ENCODE peak calls at places on chromosomes 12 and 14, in five cellular contexts. R is suprapubic skin, C is K562, G is A549, Y is tibial nerve. Z is an unnamed sample.

GRCh38 chr12:57276935-57277563 is 26.1 kb upstream of the STAC3 start:
- DNase-seq in R (no peak), C (peak), G (peak), Y (no peak), Z (peak)

GRCh38 chr14:62373889-62374394 is 611.7 kb downstream of the SNAPC1 start:
- DNase-seq in R (no peak), C (no peak), G (no peak), Y (no peak), Z (no peak)

GRCh38 chr12:82174936-82175335 is 183.3 kb downstream of the CCDC59 start:
- DNase-seq in R (no peak), C (no peak), G (no peak), Y (no peak), Z (no peak)

GRCh38 chr14:65103150-65103760 is 938 bp upstream of the MAX start:
- DNase-seq in R (no peak), C (no peak), G (peak), Y (no peak), Z (no peak)

GRCh38 chr12:115402443-115403170 is 718.6 kb upstream of the TBX3 start:
- DNase-seq in R (no peak), C (no peak), G (no peak), Y (no peak), Z (no peak)

GRCh38 chr14:35285991-35286564 is 6.1 kb upstream of the PSMA6 start:
- DNase-seq in R (no peak), C (no peak), G (no peak), Y (no peak), Z (no peak)

GRCh38 chr12:62194031-62194430 is 66.2 kb upstream of the USP15 start:
- DNase-seq in R (no peak), C (no peak), G (no peak), Y (no peak), Z (no peak)

GRCh38 chr14:65184032-65184764 is 81.9 kb upstream of the MAX start:
- DNase-seq in R (no peak), C (no peak), G (no peak), Y (no peak), Z (no peak)

GRCh38 chr12:103924761-103925641 is 5.2 kb upstream of the HSP90B1 start:
- DNase-seq in R (no peak), C (no peak), G (no peak), Y (no peak), Z (no peak)

GRCh38 chr14:91253795-91254323 is 9.4 kb upstream of the GPR68 start:
- DNase-seq in R (no peak), C (no peak), G (no peak), Y (no peak), Z (no peak)

GRCh38 chr12:27236498-27236897 is 7.6 kb upstream of the STK38L start:
- DNase-seq in R (no peak), C (no peak), G (no peak), Y (no peak), Z (no peak)

GRCh38 chr14:43116341-43116740 is 1390.7 kb downstream of the FSCB start:
- DNase-seq in R (no peak), C (no peak), G (no peak), Y (no peak), Z (no peak)

GRCh38 chr12:86186449-86186848 is 69.7 kb downstream of the MGAT4C start:
- DNase-seq in R (no peak), C (no peak), G (no peak), Y (no peak), Z (no peak)

GRCh38 chr12:99985129-99985570 is 414 bp upstream of the ANKS1B start:
- DNase-seq in R (no peak), C (no peak), G (no peak), Y (no peak), Z (no peak)

GRCh38 chr12:105214670-105215375 is 21.2 kb downstream of the APPL2 start:
- DNase-seq in R (no peak), C (no peak), G (no peak), Y (no peak), Z (peak)

GRCh38 chr14:86714153-86714552 is 1184.2 kb downstream of the FLRT2 start:
- DNase-seq in R (no peak), C (no peak), G (no peak), Y (no peak), Z (no peak)

GRCh38 chr14:22415633-22415959 is 173.4 kb downstream of the DAD1 start:
- DNase-seq in R (no peak), C (no peak), G (no peak), Y (no peak), Z (no peak)

GRCh38 chr12:10143205-10143604 is 13.2 kb upstream of the CLEC7A start:
- DNase-seq in R (no peak), C (no peak), G (no peak), Y (no peak), Z (no peak)

GRCh38 chr12:19031032-19031431 is 98.5 kb upstream of the PLEKHA5 start:
- DNase-seq in R (no peak), C (no peak), G (peak), Y (no peak), Z (no peak)

GRCh38 chr12:109949089-109949488 is 47.1 kb downstream of the GIT2 start:
- DNase-seq in R (no peak), C (no peak), G (no peak), Y (no peak), Z (no peak)

GRCh38 chr14:61753631-61754030 is 8.6 kb upstream of the SNAPC1 start:
- DNase-seq in R (no peak), C (no peak), G (no peak), Y (no peak), Z (no peak)

GRCh38 chr14:106850913-106851825 is 1324.8 kb downstream of the TMEM121 start:
- DNase-seq in R (no peak), C (no peak), G (no peak), Y (no peak), Z (no peak)

GRCh38 chr14:87411370-87411769 is 581.6 kb downstream of the GALC start:
- DNase-seq in R (no peak), C (no peak), G (no peak), Y (no peak), Z (no peak)

GRCh38 chr12:24909667-24910066 is 39.2 kb downstream of the BCAT1 start:
- DNase-seq in R (no peak), C (no peak), G (no peak), Y (peak), Z (no peak)

GRCh38 chr14:38000340-38000739 is 207.4 kb upstream of the SSTR1 start:
- DNase-seq in R (no peak), C (no peak), G (no peak), Y (no peak), Z (no peak)

GRCh38 chr12:4278582-4278939 is 5.0 kb downstream of the CCND2 start:
- DNase-seq in R (no peak), C (no peak), G (no peak), Y (peak), Z (no peak)

GRCh38 chr12:66733839-66734238 is 55.0 kb upstream of the GRIP1 start:
- DNase-seq in R (no peak), C (no peak), G (no peak), Y (no peak), Z (no peak)

GRCh38 chr12:44765796-44766195 is 110.3 kb downstream of the NELL2 start:
- DNase-seq in R (no peak), C (no peak), G (no peak), Y (no peak), Z (no peak)

GRCh38 chr12:44759289-44759688 is 116.8 kb downstream of the NELL2 start:
- DNase-seq in R (no peak), C (no peak), G (no peak), Y (no peak), Z (no peak)

DNA sequence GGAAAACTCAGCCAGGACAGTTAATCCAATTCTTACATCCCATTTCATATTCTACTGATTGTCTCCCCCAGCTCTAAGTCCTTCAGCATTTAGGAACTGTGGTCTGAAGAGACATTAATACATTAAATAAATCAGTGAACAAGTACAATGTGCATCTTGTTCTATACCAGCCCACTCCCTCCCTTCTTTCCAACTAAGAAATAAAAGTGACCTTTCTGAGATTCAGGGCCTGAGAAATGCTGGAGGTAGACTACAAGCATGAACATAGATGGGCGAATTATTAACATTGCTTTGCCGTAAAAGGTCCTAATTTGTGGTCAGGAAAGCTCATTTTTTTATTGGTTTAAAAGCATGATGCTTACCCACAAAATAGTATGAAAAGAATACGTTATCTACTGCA is 113.1 kb downstream of the NELL2 start:
- DNase-seq in R (no peak), C (no peak), G (no peak), Y (no peak), Z (no peak)
- TF ChIP-seq EP300 in R (no peak), C (no peak), G (no peak), Y (no peak), Z (no peak)

GRCh38 chr12:32285484-32285883 is 113.9 kb upstream of the FGD4 start:
- DNase-seq in R (no peak), C (no peak), G (no peak), Y (no peak), Z (no peak)
- TF ChIP-seq EP300 in R (no peak), C (no peak), G (no peak), Y (no peak), Z (no peak)

GRCh38 chr12:32435921-32436710 is 36.8 kb downstream of the FGD4 start:
- DNase-seq in R (no peak), C (no peak), G (no peak), Y (no peak), Z (no peak)

GRCh38 chr12:32440120-32440865 is 40.9 kb downstream of the FGD4 start:
- DNase-seq in R (no peak), C (no peak), G (no peak), Y (no peak), Z (peak)

DNA sequence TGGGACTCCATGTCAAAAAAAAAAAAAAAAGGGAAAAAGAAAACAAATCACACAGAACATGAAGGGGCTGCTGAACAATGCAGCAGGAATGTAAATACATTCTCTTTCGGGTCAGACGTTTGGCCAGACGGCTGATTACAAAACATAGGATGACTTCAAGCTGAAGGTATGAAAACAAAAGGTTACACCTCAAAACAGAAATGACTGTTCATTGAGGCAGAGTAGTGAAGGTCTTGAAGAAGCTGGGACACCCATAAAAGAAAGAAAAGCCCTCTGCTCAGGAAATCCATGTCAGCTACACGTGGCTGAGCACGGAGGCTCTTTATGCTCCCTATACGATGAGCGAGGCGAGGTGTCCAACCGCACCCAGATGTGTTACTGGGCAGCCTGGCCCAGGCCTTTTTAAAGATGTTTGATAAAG is 37.7 kb downstream of the FGD4 start:
- DNase-seq in R (no peak), C (no peak), G (peak), Y (no peak), Z (no peak)
- TF ChIP-seq EP300 in R (no peak), C (no peak), G (peak), Y (no peak), Z (no peak)

GRCh38 chr14:81474156-81474492 is 59.5 kb downstream of the SEL1L start:
- DNase-seq in R (no peak), C (no peak), G (no peak), Y (no peak), Z (no peak)
- TF ChIP-seq EP300 in R (no peak), C (no peak), G (no peak), Y (no peak), Z (no peak)

DNA sequence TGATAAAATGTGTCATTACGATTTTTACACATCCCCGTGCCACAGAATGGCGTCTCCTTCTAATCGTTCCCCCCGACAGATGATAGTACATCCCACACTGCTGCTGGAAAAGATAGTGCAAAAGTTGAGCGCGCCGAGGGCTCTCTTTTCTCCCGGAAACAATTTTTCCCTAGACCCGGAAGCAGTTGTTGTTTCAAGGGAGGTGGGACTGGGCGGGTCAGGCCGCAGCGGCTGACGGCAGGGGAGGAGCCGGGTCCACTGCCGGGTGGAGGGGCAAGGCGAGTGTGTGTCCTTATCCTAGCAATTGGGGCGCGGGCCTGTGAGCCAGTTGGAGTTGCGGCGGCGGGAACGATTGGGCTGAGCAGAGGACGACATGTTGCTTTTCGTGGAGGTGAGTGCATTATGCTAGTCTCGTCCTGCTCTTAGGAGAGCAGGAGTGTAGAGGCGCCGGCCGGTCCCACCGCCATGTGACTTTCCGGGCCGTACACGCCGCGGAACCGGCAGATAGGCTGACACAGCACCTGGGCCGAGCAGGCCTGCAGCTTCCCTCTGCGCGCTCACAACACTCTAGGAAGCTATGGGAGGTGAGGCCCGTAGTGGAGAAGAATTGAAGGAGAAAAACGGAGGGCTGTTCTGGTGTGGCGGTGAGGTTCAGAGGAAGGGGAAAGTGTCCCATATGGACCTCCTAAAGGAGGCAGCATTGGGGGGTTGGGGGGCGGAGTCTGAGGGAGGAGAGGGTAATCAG is at the start of gene LARP4:
- DNase-seq in R (peak), C (peak), G (peak), Y (peak), Z (peak)
- TF ChIP-seq EP300 in R (no peak), C (peak), G (no peak), Y (peak), Z (no peak)

DNA sequence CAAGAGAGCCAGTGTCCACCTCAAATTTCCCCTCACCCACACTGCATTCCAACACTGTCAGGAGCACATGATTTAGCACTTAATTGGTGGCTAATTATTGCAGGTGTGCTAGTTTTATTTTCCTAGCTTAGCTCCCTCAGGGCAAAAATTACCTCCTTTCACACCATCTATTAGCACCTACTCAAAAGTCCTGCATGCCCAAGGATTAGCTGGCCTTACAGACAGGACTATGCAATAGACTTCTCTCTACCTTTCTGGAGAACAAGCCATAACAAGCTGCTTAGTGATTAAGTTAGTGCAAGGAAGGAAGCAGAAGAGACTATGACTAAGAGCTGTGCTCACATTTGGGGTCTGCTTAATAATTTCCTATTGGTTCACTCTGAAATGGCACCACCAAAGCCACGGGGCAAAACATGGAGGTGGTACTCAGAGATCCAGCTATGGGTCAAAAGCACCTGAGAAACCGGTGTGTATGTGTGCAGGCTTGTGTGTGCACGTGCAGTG is 69.5 kb downstream of the STON2 start:
- DNase-seq in R (no peak), C (no peak), G (no peak), Y (no peak), Z (no peak)
- TF ChIP-seq EP300 in R (no peak), C (no peak), G (no peak), Y (no peak), Z (no peak)

GRCh38 chr14:73753043-73753886 is 39.1 kb upstream of the PNMA1 start:
- DNase-seq in R (no peak), C (peak), G (no peak), Y (no peak), Z (peak)
- TF ChIP-seq EP300 in R (no peak), C (peak), G (no peak), Y (peak), Z (no peak)

GRCh38 chr12:108664338-108665258 is 30.9 kb upstream of the SELPLG start:
- DNase-seq in R (peak), C (peak), G (peak), Y (peak), Z (peak)
- TF ChIP-seq EP300 in R (no peak), C (peak), G (no peak), Y (peak), Z (no peak)

GRCh38 chr14:93039649-93040315 is 75.9 kb downstream of the ITPK1 start:
- DNase-seq in R (no peak), C (no peak), G (no peak), Y (no peak), Z (no peak)
- TF ChIP-seq EP300 in R (no peak), C (no peak), G (no peak), Y (no peak), Z (no peak)

Z was measured in stomach.